ENCODE peak calls at places on chromosomes 3 and 15, in seven cellular contexts. One of them, this sample, is unnamed.

GRCh38 chr15:40964006-40964405 is 10.7 kb downstream of the CHAC1 start:
- ATAC-seq in HCT116: no peak
- ATAC-seq in upper lobe of left lung: no peak
- ATAC-seq in HepG2: no peak
- ATAC-seq in Panc1: no peak
- ATAC-seq in GM12878: peak; percentile 33
- ATAC-seq in K562: no peak
- ATAC-seq in this sample: no peak

GRCh38 chr3:65438612-65439011 is 600.1 kb downstream of the MAGI1 start:
- ATAC-seq in HCT116: no peak
- ATAC-seq in upper lobe of left lung: no peak
- ATAC-seq in HepG2: no peak
- ATAC-seq in Panc1: no peak
- ATAC-seq in GM12878: no peak
- ATAC-seq in K562: no peak
- ATAC-seq in this sample: no peak

GRCh38 chr3:51637941-51638471 is 33.0 kb upstream of the TEX264 start:
- ATAC-seq in HCT116: peak; percentile 97
- ATAC-seq in upper lobe of left lung: peak; percentile 66
- ATAC-seq in HepG2: peak; percentile 99
- ATAC-seq in Panc1: peak; percentile 88
- ATAC-seq in GM12878: peak; percentile 99
- ATAC-seq in K562: peak; percentile 99
- ATAC-seq in this sample: peak; percentile 46

GRCh38 chr3:114299925-114300624 is 6.2 kb downstream of the TIGIT start:
- ATAC-seq in HCT116: no peak
- ATAC-seq in upper lobe of left lung: no peak
- ATAC-seq in HepG2: no peak
- ATAC-seq in Panc1: no peak
- ATAC-seq in GM12878: peak; percentile 75
- ATAC-seq in K562: no peak
- ATAC-seq in this sample: no peak

GRCh38 chr15:29674661-29675533 is 147.4 kb downstream of the TJP1 start:
- ATAC-seq in HCT116: no peak
- ATAC-seq in upper lobe of left lung: peak; percentile 58
- ATAC-seq in HepG2: peak; percentile 87
- ATAC-seq in Panc1: peak; percentile 93
- ATAC-seq in GM12878: no peak
- ATAC-seq in K562: peak; percentile 79
- ATAC-seq in this sample: peak; percentile 42

GRCh38 chr15:29970402-29970695 is 112.4 kb upstream of the GOLGA8J start:
- ATAC-seq in HCT116: no peak
- ATAC-seq in upper lobe of left lung: no peak
- ATAC-seq in HepG2: no peak
- ATAC-seq in Panc1: no peak
- ATAC-seq in GM12878: no peak
- ATAC-seq in K562: no peak
- ATAC-seq in this sample: no peak

GRCh38 chr3:34955684-34956083 is 683.6 kb upstream of the ARPP21 start:
- ATAC-seq in HCT116: no peak
- ATAC-seq in upper lobe of left lung: no peak
- ATAC-seq in HepG2: no peak
- ATAC-seq in Panc1: no peak
- ATAC-seq in GM12878: no peak
- ATAC-seq in K562: no peak
- ATAC-seq in this sample: no peak

GRCh38 chr3:126245811-126246727 is 65.7 kb upstream of the ALDH1L1 start:
- ATAC-seq in HCT116: peak; percentile 89
- ATAC-seq in upper lobe of left lung: peak; percentile 82
- ATAC-seq in HepG2: peak; percentile 98
- ATAC-seq in Panc1: no peak
- ATAC-seq in GM12878: peak; percentile 59
- ATAC-seq in K562: peak; percentile 90
- ATAC-seq in this sample: peak; percentile 70

GRCh38 chr3:185688808-185689207 is 102.7 kb downstream of the SENP2 start:
- ATAC-seq in HCT116: peak; percentile 94
- ATAC-seq in upper lobe of left lung: peak; percentile 40
- ATAC-seq in HepG2: peak; percentile 39
- ATAC-seq in Panc1: peak; percentile 98
- ATAC-seq in GM12878: no peak
- ATAC-seq in K562: no peak
- ATAC-seq in this sample: no peak

GRCh38 chr3:32937331-32937730 is 14.1 kb upstream of the CCR4 start:
- ATAC-seq in HCT116: no peak
- ATAC-seq in upper lobe of left lung: no peak
- ATAC-seq in HepG2: peak; percentile 80
- ATAC-seq in Panc1: no peak
- ATAC-seq in GM12878: no peak
- ATAC-seq in K562: peak; percentile 75
- ATAC-seq in this sample: no peak

GRCh38 chr3:101943028-101943427 is 93.7 kb downstream of the NFKBIZ start:
- ATAC-seq in HCT116: no peak
- ATAC-seq in upper lobe of left lung: no peak
- ATAC-seq in HepG2: no peak
- ATAC-seq in Panc1: no peak
- ATAC-seq in GM12878: peak; percentile 71
- ATAC-seq in K562: no peak
- ATAC-seq in this sample: no peak

GRCh38 chr3:24351779-24352469 is 142.7 kb downstream of the THRB start:
- ATAC-seq in HCT116: no peak
- ATAC-seq in upper lobe of left lung: peak; percentile 81
- ATAC-seq in HepG2: no peak
- ATAC-seq in Panc1: no peak
- ATAC-seq in GM12878: no peak
- ATAC-seq in K562: peak; percentile 86
- ATAC-seq in this sample: peak; percentile 77

GRCh38 chr3:72133329-72134011 is 348.5 kb upstream of the PROK2 start:
- ATAC-seq in HCT116: no peak
- ATAC-seq in upper lobe of left lung: no peak
- ATAC-seq in HepG2: peak; percentile 67
- ATAC-seq in Panc1: no peak
- ATAC-seq in GM12878: no peak
- ATAC-seq in K562: peak; percentile 57
- ATAC-seq in this sample: no peak

GRCh38 chr3:107531917-107532469 is 9.2 kb downstream of the BBX start:
- ATAC-seq in HCT116: no peak
- ATAC-seq in upper lobe of left lung: no peak
- ATAC-seq in HepG2: no peak
- ATAC-seq in Panc1: no peak
- ATAC-seq in GM12878: no peak
- ATAC-seq in K562: no peak
- ATAC-seq in this sample: no peak

GRCh38 chr3:134315286-134316106 is 58.8 kb downstream of the AMOTL2 start:
- ATAC-seq in HCT116: peak; percentile 61
- ATAC-seq in upper lobe of left lung: peak; percentile 83
- ATAC-seq in HepG2: no peak
- ATAC-seq in Panc1: peak; percentile 60
- ATAC-seq in GM12878: no peak
- ATAC-seq in K562: peak; percentile 54
- ATAC-seq in this sample: peak; percentile 56

GRCh38 chr3:178152988-178153387 is 383.2 kb upstream of the KCNMB2 start:
- ATAC-seq in HCT116: no peak
- ATAC-seq in upper lobe of left lung: no peak
- ATAC-seq in HepG2: no peak
- ATAC-seq in Panc1: no peak
- ATAC-seq in GM12878: no peak
- ATAC-seq in K562: no peak
- ATAC-seq in this sample: no peak

GRCh38 chr3:53103566-53104296 is 26.5 kb downstream of the RFT1 start:
- ATAC-seq in HCT116: no peak
- ATAC-seq in upper lobe of left lung: peak; percentile 63
- ATAC-seq in HepG2: no peak
- ATAC-seq in Panc1: no peak
- ATAC-seq in GM12878: no peak
- ATAC-seq in K562: no peak
- ATAC-seq in this sample: no peak

GRCh38 chr15:100169615-100170279 is 172.0 kb downstream of the ADAMTS17 start:
- ATAC-seq in HCT116: no peak
- ATAC-seq in upper lobe of left lung: no peak
- ATAC-seq in HepG2: no peak
- ATAC-seq in Panc1: no peak
- ATAC-seq in GM12878: no peak
- ATAC-seq in K562: no peak
- ATAC-seq in this sample: no peak
- H3K9me3 ChIP-seq in HCT116: peaks cover 7% of the 10 kb centered on the region
- H3K9me3 ChIP-seq in upper lobe of left lung: peaks cover 8% of the 10 kb centered on the region
- H3K9me3 ChIP-seq in HepG2: peaks cover 19% of the 10 kb centered on the region
- H3K9me3 ChIP-seq in Panc1: peaks cover 7% of the 10 kb centered on the region
- H3K9me3 ChIP-seq in GM12878: peaks cover 28% of the 10 kb centered on the region
- H3K9me3 ChIP-seq in K562: no peaks in the 10 kb centered on the region
- H3K9me3 ChIP-seq in this sample: peaks cover 26% of the 10 kb centered on the region

GRCh38 chr15:70530035-70530499 is 233.3 kb downstream of the UACA start:
- ATAC-seq in HCT116: no peak
- ATAC-seq in upper lobe of left lung: no peak
- ATAC-seq in HepG2: no peak
- ATAC-seq in Panc1: no peak
- ATAC-seq in GM12878: no peak
- ATAC-seq in K562: no peak
- ATAC-seq in this sample: no peak

GRCh38 chr15:70528816-70529215 is 234.5 kb downstream of the UACA start:
- ATAC-seq in HCT116: no peak
- ATAC-seq in upper lobe of left lung: no peak
- ATAC-seq in HepG2: peak; percentile 46
- ATAC-seq in Panc1: no peak
- ATAC-seq in GM12878: no peak
- ATAC-seq in K562: no peak
- ATAC-seq in this sample: no peak

GRCh38 chr15:70526221-70526973 is 237.0 kb downstream of the UACA start:
- ATAC-seq in HCT116: peak; percentile 72
- ATAC-seq in upper lobe of left lung: peak; percentile 74
- ATAC-seq in HepG2: no peak
- ATAC-seq in Panc1: peak; percentile 64
- ATAC-seq in GM12878: peak; percentile 24
- ATAC-seq in K562: no peak
- ATAC-seq in this sample: no peak

GRCh38 chr15:70526974-70527325 is 236.4 kb downstream of the UACA start:
- ATAC-seq in HCT116: no peak
- ATAC-seq in upper lobe of left lung: no peak
- ATAC-seq in HepG2: no peak
- ATAC-seq in Panc1: no peak
- ATAC-seq in GM12878: no peak
- ATAC-seq in K562: no peak
- ATAC-seq in this sample: no peak

DNA sequence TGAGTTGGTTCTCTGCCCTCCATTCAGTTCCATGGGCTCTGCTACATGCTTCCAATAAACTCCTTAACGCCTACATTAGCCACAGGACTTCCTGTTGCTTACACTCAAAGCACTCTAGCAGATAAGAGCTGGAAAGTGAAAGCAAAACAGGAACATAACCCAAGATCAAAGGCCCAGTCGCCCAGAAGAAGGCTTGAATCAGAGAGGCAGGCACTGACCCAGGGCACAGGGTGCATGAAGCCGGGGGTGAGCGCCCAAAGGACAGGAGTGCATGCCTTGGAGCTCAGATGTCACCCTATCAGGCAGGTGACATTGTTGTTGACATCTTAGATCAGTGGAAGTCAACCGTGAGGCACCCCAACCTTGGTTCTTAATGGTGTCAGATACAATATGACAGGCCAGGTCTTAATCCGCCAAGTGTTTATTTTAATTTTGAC is 235.1 kb downstream of the UACA start:
- ATAC-seq in HCT116: peak; percentile 69
- ATAC-seq in upper lobe of left lung: peak; percentile 40
- ATAC-seq in HepG2: peak; percentile 82
- ATAC-seq in Panc1: peak; percentile 41
- ATAC-seq in GM12878: peak; percentile 98
- ATAC-seq in K562: peak; percentile 82
- ATAC-seq in this sample: no peak
- TF ChIP-seq POLR2AphosphoS5 in HCT116: peak; percentile 23
- TF ChIP-seq POLR2AphosphoS5 in upper lobe of left lung: no peak
- TF ChIP-seq POLR2AphosphoS5 in HepG2: no peak
- TF ChIP-seq POLR2AphosphoS5 in Panc1: no peak
- TF ChIP-seq POLR2AphosphoS5 in GM12878: no peak
- TF ChIP-seq POLR2AphosphoS5 in K562: no peak
- TF ChIP-seq POLR2AphosphoS5 in this sample: no peak

GRCh38 chr15:23566070-23567050 is 886 bp downstream of the MKRN3 start:
- ATAC-seq in HCT116: peak; percentile 68
- ATAC-seq in upper lobe of left lung: peak; percentile 26
- ATAC-seq in HepG2: peak; percentile 84
- ATAC-seq in Panc1: peak; percentile 66
- ATAC-seq in GM12878: no peak
- ATAC-seq in K562: peak; percentile 64
- ATAC-seq in this sample: no peak
- H3K9me3 ChIP-seq in HCT116: no peaks in the 10 kb centered on the region
- H3K9me3 ChIP-seq in upper lobe of left lung: no peaks in the 10 kb centered on the region
- H3K9me3 ChIP-seq in HepG2: peaks cover 10% of the 10 kb centered on the region
- H3K9me3 ChIP-seq in Panc1: no peaks in the 10 kb centered on the region
- H3K9me3 ChIP-seq in GM12878: no peaks in the 10 kb centered on the region
- H3K9me3 ChIP-seq in K562: no peaks in the 10 kb centered on the region
- H3K9me3 ChIP-seq in this sample: no peaks in the 10 kb centered on the region

GRCh38 chr15:81754078-81754477 is 291.7 kb downstream of the MEX3B start:
- ATAC-seq in HCT116: no peak
- ATAC-seq in upper lobe of left lung: no peak
- ATAC-seq in HepG2: no peak
- ATAC-seq in Panc1: no peak
- ATAC-seq in GM12878: no peak
- ATAC-seq in K562: no peak
- ATAC-seq in this sample: no peak

GRCh38 chr15:81752974-81753373 is 292.8 kb downstream of the MEX3B start:
- ATAC-seq in HCT116: no peak
- ATAC-seq in upper lobe of left lung: no peak
- ATAC-seq in HepG2: no peak
- ATAC-seq in Panc1: no peak
- ATAC-seq in GM12878: no peak
- ATAC-seq in K562: peak; percentile 58
- ATAC-seq in this sample: no peak

GRCh38 chr15:81751321-81751720 is 294.5 kb downstream of the MEX3B start:
- ATAC-seq in HCT116: no peak
- ATAC-seq in upper lobe of left lung: no peak
- ATAC-seq in HepG2: no peak
- ATAC-seq in Panc1: no peak
- ATAC-seq in GM12878: no peak
- ATAC-seq in K562: no peak
- ATAC-seq in this sample: no peak

GRCh38 chr15:81749667-81750360 is 296.0 kb downstream of the MEX3B start:
- ATAC-seq in HCT116: no peak
- ATAC-seq in upper lobe of left lung: no peak
- ATAC-seq in HepG2: no peak
- ATAC-seq in Panc1: no peak
- ATAC-seq in GM12878: no peak
- ATAC-seq in K562: no peak
- ATAC-seq in this sample: no peak

DNA sequence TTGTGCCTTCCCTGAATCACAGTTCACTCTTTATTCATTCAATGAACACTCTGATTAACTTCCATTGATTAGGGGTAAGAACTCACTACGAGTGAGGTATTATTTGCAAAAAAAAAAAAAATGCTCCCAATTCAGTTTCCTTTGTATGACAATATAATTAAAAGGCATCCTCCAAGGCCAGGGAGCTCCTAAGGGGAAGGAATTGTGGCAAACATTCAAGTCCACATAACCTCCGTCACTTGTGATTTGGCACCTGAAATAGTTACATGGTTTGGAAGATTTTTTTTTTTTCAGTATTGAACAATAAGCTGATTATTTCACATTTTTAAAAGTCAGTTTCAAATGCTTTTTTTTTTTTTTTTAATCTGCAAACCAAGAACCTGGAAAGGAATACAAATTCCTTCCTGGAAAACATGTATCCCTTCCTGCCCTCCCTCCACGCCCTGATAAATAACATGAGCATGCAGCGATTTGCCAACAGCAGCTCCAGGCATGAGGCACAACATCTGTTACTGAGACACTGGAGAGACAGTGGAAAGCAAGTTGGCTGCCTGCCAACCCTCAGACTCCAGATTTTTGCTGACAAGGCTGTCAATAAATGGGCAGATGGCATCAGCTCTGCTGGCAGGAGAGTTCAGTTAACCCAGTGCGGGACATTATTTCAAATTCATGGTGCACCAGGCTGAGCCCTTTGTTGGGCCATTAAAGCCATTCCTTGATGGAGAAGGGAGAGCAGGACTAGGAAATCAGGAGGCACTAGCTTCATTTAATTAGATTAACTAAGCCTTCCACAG is 293.5 kb downstream of the MEX3B start:
- ATAC-seq in HCT116: no peak
- ATAC-seq in upper lobe of left lung: peak; percentile 54
- ATAC-seq in HepG2: no peak
- ATAC-seq in Panc1: no peak
- ATAC-seq in GM12878: no peak
- ATAC-seq in K562: no peak
- ATAC-seq in this sample: peak; percentile 43
- TF ChIP-seq POLR2AphosphoS5 in HCT116: no peak
- TF ChIP-seq POLR2AphosphoS5 in upper lobe of left lung: no peak
- TF ChIP-seq POLR2AphosphoS5 in HepG2: no peak
- TF ChIP-seq POLR2AphosphoS5 in Panc1: no peak
- TF ChIP-seq POLR2AphosphoS5 in GM12878: no peak
- TF ChIP-seq POLR2AphosphoS5 in K562: no peak
- TF ChIP-seq POLR2AphosphoS5 in this sample: peak; percentile 13

This sample was measured in gastroesophageal sphincter.